ENCODE peak calls at places on chromosomes 12 and 14, in four cellular contexts. Y is T-helper 9 cell; Z is naive thymus-derived CD8-positive, alpha-beta T cell; P is CD8-positive, alpha-beta memory T cell. O is an unnamed sample.
A peak's percentile ranks its signal among the peaks of the same experiment; 100 is the strongest.

GRCh38 chr14:23294734-23295561 is 7.7 kb downstream of the PPP1R3E start:
- DNase-seq in Z (peak; percentile 54), Y (peak; percentile 43), P (peak; percentile 61), O (peak; percentile 44)

GRCh38 chr12:102406033-102406584 is 74.3 kb downstream of the IGF1 start:
- DNase-seq in Z (no peak), P (no peak), Y (no peak), O (peak; percentile 26)

GRCh38 chr14:52996493-52996892 is 45.6 kb upstream of the FERMT2 start:
- DNase-seq in P (no peak), Z (no peak), Y (no peak), O (no peak)

GRCh38 chr14:22918809-22919600 is at the start of gene RBM23:
- DNase-seq in P (peak; percentile 100), Z (peak; percentile 100), Y (peak; percentile 100), O (peak; percentile 100)

GRCh38 chr12:84619053-84619452 is 293.5 kb downstream of the SLC6A15 start:
- DNase-seq in Z (no peak), P (no peak), Y (no peak), O (no peak)

GRCh38 chr12:71941174-71941573 is 2.5 kb downstream of the TPH2 start:
- DNase-seq in Z (no peak), P (no peak), Y (no peak), O (no peak)

GRCh38 chr12:92272301-92272964 is 126.8 kb upstream of the BTG1 start:
- DNase-seq in Y (no peak), Z (no peak), P (no peak), O (no peak)

GRCh38 chr12:76554411-76555225 is 5.0 kb downstream of the OSBPL8 start:
- DNase-seq in Y (no peak), P (no peak), Z (no peak), O (no peak)

GRCh38 chr14:68510201-68510600 is 282.7 kb downstream of the ZFP36L1 start:
- DNase-seq in Y (no peak), Z (no peak), P (no peak), O (no peak)

GRCh38 chr12:122740351-122740750 is 9.7 kb upstream of the HCAR1 start:
- DNase-seq in Z (no peak), Y (no peak), P (no peak), O (no peak)

O was measured in HAP-1.